ENCODE peak calls at places on chromosomes 3 and 15, in five cellular contexts. B is cardiac muscle cell, K is right atrium auricular region, H is HFFc6, M is foreskin fibroblast. L is an unnamed sample.

GRCh38 chr3:129003578-129004112 is 2.5 kb downstream of the EFCC1 start:
- DNase-seq in B (no peak), M (no peak), H (no peak), K (no peak), L (no peak)

GRCh38 chr15:79505956-79506355 is 73.8 kb downstream of the MINAR1 start:
- DNase-seq in K (no peak), M (no peak), B (no peak), H (no peak), L (no peak)

GRCh38 chr15:91572110-91572509 is 281.4 kb upstream of the SLCO3A1 start:
- DNase-seq in K (no peak), M (no peak), B (peak; percentile 90), H (no peak), L (no peak)

GRCh38 chr3:126836220-126836860 is 132.3 kb downstream of the CHCHD6 start:
- DNase-seq in B (no peak), K (peak; percentile 28), H (no peak), M (no peak), L (no peak)

GRCh38 chr3:123552095-123552714 is 32.6 kb downstream of the HACD2 start:
- DNase-seq in K (no peak), H (peak; percentile 15), M (peak; percentile 52), B (peak; percentile 31), L (no peak)

GRCh38 chr3:151792411-151792810 is 21.5 kb upstream of the AADAC start:
- DNase-seq in B (peak; percentile 46), K (no peak), H (no peak), M (no peak), L (no peak)

GRCh38 chr3:47441796-47442551 is 33.8 kb downstream of the SCAP start:
- DNase-seq in K (no peak), B (no peak), H (no peak), M (no peak), L (no peak)

GRCh38 chr3:18099611-18100010 is 325.5 kb downstream of the SATB1 start:
- DNase-seq in M (peak; percentile 31), H (peak; percentile 9), B (peak; percentile 9), K (no peak), L (no peak)

GRCh38 chr15:75676688-75677475 is 29.2 kb downstream of the SNX33 start:
- DNase-seq in H (no peak), B (no peak), K (no peak), M (no peak), L (no peak)

GRCh38 chr15:29103825-29104565 is 165.6 kb downstream of the NSMCE3 start:
- DNase-seq in H (peak; percentile 57), B (peak; percentile 92), K (peak; percentile 73), M (peak; percentile 93), L (peak; percentile 73)

GRCh38 chr3:45976191-45977091 is 19.2 kb downstream of the FYCO1 start:
- DNase-seq in K (no peak), H (no peak), B (no peak), M (no peak), L (no peak)

GRCh38 chr3:115602194-115602593 is 21.1 kb upstream of the GAP43 start:
- DNase-seq in K (no peak), B (no peak), M (no peak), H (no peak), L (no peak)

GRCh38 chr15:91039996-91040395 is 17.6 kb upstream of the VPS33B start:
- DNase-seq in B (no peak), H (no peak), M (no peak), K (no peak), L (no peak)

GRCh38 chr3:4587061-4587837 is 94.1 kb downstream of the ITPR1 start:
- DNase-seq in B (peak; percentile 35), K (no peak), H (no peak), M (no peak), L (no peak)

GRCh38 chr3:148128136-148128535 is 569.6 kb upstream of the AGTR1 start:
- DNase-seq in K (no peak), B (no peak), M (no peak), H (no peak), L (no peak)

GRCh38 chr3:122969585-122970453 is 57.7 kb downstream of the SEMA5B start:
- DNase-seq in H (peak; percentile 39), K (no peak), M (peak; percentile 65), B (peak; percentile 73), L (no peak)

GRCh38 chr3:194672876-194673275 is 885 bp upstream of the LSG1 start:
- DNase-seq in B (no peak), K (no peak), H (no peak), M (no peak), L (no peak)

GRCh38 chr3:36591959-36592358 is 172.4 kb downstream of the DCLK3 start:
- DNase-seq in B (peak; percentile 35), H (peak; percentile 48), K (no peak), M (peak; percentile 33), L (no peak)
- TF ChIP-seq CTCF in B (peak; percentile 19), H (peak; percentile 72), K (no peak), M (no peak), L (no peak)

GRCh38 chr15:25694238-25694584 is 168.9 kb downstream of the ATP10A start:
- DNase-seq in H (no peak), B (no peak), M (no peak), K (no peak), L (no peak)

GRCh38 chr15:25689592-25689991 is 173.5 kb downstream of the ATP10A start:
- DNase-seq in K (no peak), M (no peak), B (no peak), H (no peak), L (no peak)

GRCh38 chr15:25693321-25694237 is 169.5 kb downstream of the ATP10A start:
- DNase-seq in M (peak; percentile 65), H (peak; percentile 20), B (peak; percentile 37), K (no peak), L (no peak)

GRCh38 chr15:25690673-25691543 is 172.2 kb downstream of the ATP10A start:
- DNase-seq in H (peak; percentile 85), K (no peak), B (peak; percentile 54), M (peak; percentile 78), L (no peak)

GRCh38 chr15:25691544-25692430 is 171.3 kb downstream of the ATP10A start:
- DNase-seq in H (peak; percentile 29), B (peak; percentile 43), M (peak; percentile 64), K (no peak), L (no peak)
- TF ChIP-seq CTCF in H (peak; percentile 62), B (peak; percentile 41), M (peak; percentile 41), K (no peak), L (no peak)

GRCh38 chr15:77420610-77421369 is at the start of gene HMG20A:
- DNase-seq in B (peak; percentile 91), H (peak; percentile 66), K (no peak), M (peak; percentile 85), L (peak; percentile 47)
- TF ChIP-seq CTCF in B (no peak), H (no peak), K (no peak), M (no peak), L (no peak)

DNA sequence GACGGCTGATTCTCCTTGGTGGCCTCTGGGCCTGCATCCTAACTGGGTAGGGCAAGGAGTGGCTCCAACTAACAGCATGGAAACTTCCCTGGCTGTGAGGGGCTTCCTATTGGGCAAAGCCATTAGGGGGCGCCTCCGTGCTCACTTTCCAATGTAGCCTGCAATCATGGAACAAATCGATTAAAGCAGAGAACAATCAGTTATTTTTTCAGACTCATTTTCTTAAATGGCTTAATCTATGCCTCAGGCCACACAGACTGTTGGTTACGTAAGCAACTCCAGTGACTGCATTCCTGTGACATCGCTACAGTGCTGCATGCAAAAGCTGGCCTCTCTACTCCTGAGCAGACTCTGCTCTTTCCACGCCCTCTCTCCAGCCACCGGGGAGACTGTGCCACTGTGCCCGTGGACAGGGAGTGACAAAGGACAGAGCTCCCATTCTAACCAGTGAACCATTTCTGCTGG is 278.9 kb downstream of the KLF13 start:
- DNase-seq in M (peak; percentile 43), H (peak; percentile 64), B (peak; percentile 5), K (no peak), L (no peak)
- TF ChIP-seq CTCF in M (peak; percentile 25), H (peak; percentile 71), B (no peak), K (no peak), L (no peak)

DNA sequence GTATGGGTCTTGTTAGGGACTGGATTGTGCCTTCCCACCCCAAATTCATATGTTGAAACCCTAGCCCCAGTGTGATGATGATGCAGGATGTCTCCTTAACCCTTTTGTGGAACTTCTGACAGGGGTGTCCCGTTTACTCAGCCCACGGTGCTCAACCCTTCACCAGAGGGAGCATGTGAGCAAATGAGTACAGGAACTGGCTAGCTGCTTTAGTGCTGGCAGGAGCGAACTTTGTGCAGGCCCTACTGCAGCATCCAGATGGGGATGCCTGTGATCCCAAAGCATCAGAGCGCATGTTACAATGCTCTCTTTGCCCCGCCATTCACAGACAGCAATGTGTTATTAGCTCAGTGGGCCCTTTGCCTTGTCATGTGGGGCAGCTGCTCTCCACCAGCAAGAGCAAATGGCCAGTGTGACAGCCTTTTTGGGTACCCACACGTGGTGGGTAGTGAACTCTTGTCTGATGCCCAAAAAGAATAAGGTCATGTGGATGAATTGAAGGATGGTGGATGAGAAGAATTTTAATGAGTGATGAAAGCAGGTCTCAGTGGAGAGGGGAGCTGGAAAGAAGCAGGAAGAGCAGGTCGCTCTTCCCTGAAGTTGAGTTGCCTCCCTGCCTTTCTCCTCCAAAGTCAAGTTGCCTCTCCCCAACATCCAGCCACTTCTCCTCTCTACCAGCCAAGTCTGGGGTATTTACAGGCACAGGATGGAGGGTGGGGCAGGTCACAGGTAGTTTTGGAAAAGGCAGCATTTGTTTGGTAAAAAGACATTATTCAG is 63.3 kb upstream of the STRIT1 start:
- DNase-seq in K (no peak), H (no peak), B (no peak), M (peak; percentile 31), L (no peak)
- TF ChIP-seq CTCF in K (no peak), H (peak; percentile 32), B (peak; percentile 19), M (peak; percentile 14), L (no peak)

DNA sequence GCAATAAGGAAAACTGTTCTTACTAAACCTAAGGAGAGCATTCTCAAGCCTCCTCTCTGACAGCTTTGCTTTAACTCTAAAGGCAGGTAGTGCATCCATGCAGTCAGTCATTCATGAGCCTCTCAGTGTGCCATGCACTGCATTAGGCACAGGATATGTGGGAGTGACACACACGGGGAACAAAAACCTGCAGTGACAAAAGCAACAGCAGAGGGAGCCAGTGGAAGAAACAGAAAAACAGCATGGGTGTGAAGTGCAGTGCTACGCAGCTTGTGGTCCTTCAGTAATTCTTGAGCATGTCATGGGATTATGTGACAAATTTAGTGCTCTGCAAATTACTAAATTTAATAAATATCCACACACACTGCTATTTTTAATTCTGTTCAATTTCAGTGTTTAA is 230.7 kb downstream of the BBX start:
- DNase-seq in M (peak; percentile 34), B (peak; percentile 47), H (peak; percentile 4), K (no peak), L (no peak)
- TF ChIP-seq CTCF in M (peak; percentile 56), B (peak; percentile 65), H (peak; percentile 76), K (no peak), L (no peak)

GRCh38 chr3:196990654-196991053 is 22.0 kb upstream of the PIGZ start:
- DNase-seq in B (no peak), K (no peak), H (no peak), M (no peak), L (no peak)
- TF ChIP-seq CTCF in B (no peak), K (no peak), H (no peak), M (no peak), L (no peak)